ENCODE peak calls at places on chromosome 6, in eight cellular contexts. One of them, this sample, is unnamed. For H3K4me1, the result is how much of the 10 kb centered on the place peaks cover.

GRCh38 chr6:5938934-5939333 is 67.8 kb downstream of the NRN1 start:
- DNase-seq in ascending aorta: no peak
- DNase-seq in transverse colon: no peak
- DNase-seq in OCI-LY7: no peak
- DNase-seq in A549: no peak
- DNase-seq in CD8-positive, alpha-beta T cell: no peak
- DNase-seq in hepatocyte: no peak
- DNase-seq in fibroblast of lung: no peak
- DNase-seq in this sample: no peak

GRCh38 chr6:20313960-20314530 is 87.6 kb upstream of the E2F3 start:
- DNase-seq in hepatocyte: no peak
- DNase-seq in OCI-LY7: no peak
- DNase-seq in ascending aorta: no peak
- DNase-seq in A549: no peak
- DNase-seq in fibroblast of lung: no peak
- DNase-seq in CD8-positive, alpha-beta T cell: no peak
- DNase-seq in transverse colon: no peak
- DNase-seq in this sample: no peak

GRCh38 chr6:67630146-67630545 is 1004.9 kb upstream of the ADGRB3 start:
- DNase-seq in fibroblast of lung: peak
- DNase-seq in A549: no peak
- DNase-seq in ascending aorta: no peak
- DNase-seq in OCI-LY7: no peak
- DNase-seq in transverse colon: no peak
- DNase-seq in CD8-positive, alpha-beta T cell: no peak
- DNase-seq in hepatocyte: peak
- DNase-seq in this sample: no peak

GRCh38 chr6:119602215-119603178 is 252.9 kb upstream of the MAN1A1 start:
- DNase-seq in OCI-LY7: no peak
- DNase-seq in A549: no peak
- DNase-seq in ascending aorta: no peak
- DNase-seq in hepatocyte: no peak
- DNase-seq in fibroblast of lung: peak
- DNase-seq in CD8-positive, alpha-beta T cell: no peak
- DNase-seq in transverse colon: no peak
- DNase-seq in this sample: no peak

GRCh38 chr6:54010340-54011276 is 100.6 kb upstream of the MLIP start:
- DNase-seq in transverse colon: no peak
- DNase-seq in ascending aorta: no peak
- DNase-seq in A549: no peak
- DNase-seq in hepatocyte: peak
- DNase-seq in fibroblast of lung: peak
- DNase-seq in CD8-positive, alpha-beta T cell: no peak
- DNase-seq in OCI-LY7: no peak
- DNase-seq in this sample: no peak

GRCh38 chr6:3032986-3033385 is 33.3 kb downstream of the NQO2 start:
- DNase-seq in CD8-positive, alpha-beta T cell: no peak
- DNase-seq in ascending aorta: no peak
- DNase-seq in hepatocyte: peak
- DNase-seq in fibroblast of lung: peak
- DNase-seq in OCI-LY7: no peak
- DNase-seq in transverse colon: no peak
- DNase-seq in A549: peak
- DNase-seq in this sample: no peak

GRCh38 chr6:124999105-124999764 is 37.0 kb downstream of the RNF217 start:
- DNase-seq in ascending aorta: no peak
- DNase-seq in fibroblast of lung: peak
- DNase-seq in hepatocyte: no peak
- DNase-seq in OCI-LY7: no peak
- DNase-seq in A549: no peak
- DNase-seq in CD8-positive, alpha-beta T cell: no peak
- DNase-seq in transverse colon: peak
- DNase-seq in this sample: no peak

GRCh38 chr6:85186546-85187170 is 263.2 kb upstream of the NT5E start:
- DNase-seq in A549: no peak
- DNase-seq in ascending aorta: no peak
- DNase-seq in CD8-positive, alpha-beta T cell: no peak
- DNase-seq in fibroblast of lung: no peak
- DNase-seq in OCI-LY7: no peak
- DNase-seq in transverse colon: no peak
- DNase-seq in hepatocyte: no peak
- DNase-seq in this sample: no peak

GRCh38 chr6:18598865-18599264 is 211.7 kb downstream of the RNF144B start:
- DNase-seq in A549: no peak
- DNase-seq in CD8-positive, alpha-beta T cell: no peak
- DNase-seq in OCI-LY7: no peak
- DNase-seq in fibroblast of lung: no peak
- DNase-seq in hepatocyte: no peak
- DNase-seq in transverse colon: no peak
- DNase-seq in ascending aorta: no peak
- DNase-seq in this sample: no peak

GRCh38 chr6:163437466-163437865 is 22.9 kb downstream of the QKI start:
- DNase-seq in CD8-positive, alpha-beta T cell: no peak
- DNase-seq in hepatocyte: no peak
- DNase-seq in transverse colon: no peak
- DNase-seq in OCI-LY7: no peak
- DNase-seq in fibroblast of lung: no peak
- DNase-seq in A549: no peak
- DNase-seq in ascending aorta: no peak
- DNase-seq in this sample: no peak

GRCh38 chr6:163436843-163437242 is 22.3 kb downstream of the QKI start:
- DNase-seq in OCI-LY7: no peak
- DNase-seq in A549: no peak
- DNase-seq in ascending aorta: no peak
- DNase-seq in hepatocyte: no peak
- DNase-seq in transverse colon: no peak
- DNase-seq in CD8-positive, alpha-beta T cell: no peak
- DNase-seq in fibroblast of lung: peak
- DNase-seq in this sample: no peak

GRCh38 chr6:163438940-163439335 is 24.4 kb downstream of the QKI start:
- DNase-seq in ascending aorta: no peak
- DNase-seq in A549: no peak
- DNase-seq in hepatocyte: peak
- DNase-seq in CD8-positive, alpha-beta T cell: peak
- DNase-seq in OCI-LY7: no peak
- DNase-seq in transverse colon: peak
- DNase-seq in fibroblast of lung: peak
- DNase-seq in this sample: peak

GRCh38 chr6:163435013-163435412 is 20.5 kb downstream of the QKI start:
- DNase-seq in A549: no peak
- DNase-seq in hepatocyte: no peak
- DNase-seq in OCI-LY7: no peak
- DNase-seq in transverse colon: no peak
- DNase-seq in fibroblast of lung: no peak
- DNase-seq in CD8-positive, alpha-beta T cell: no peak
- DNase-seq in ascending aorta: no peak
- DNase-seq in this sample: no peak

DNA sequence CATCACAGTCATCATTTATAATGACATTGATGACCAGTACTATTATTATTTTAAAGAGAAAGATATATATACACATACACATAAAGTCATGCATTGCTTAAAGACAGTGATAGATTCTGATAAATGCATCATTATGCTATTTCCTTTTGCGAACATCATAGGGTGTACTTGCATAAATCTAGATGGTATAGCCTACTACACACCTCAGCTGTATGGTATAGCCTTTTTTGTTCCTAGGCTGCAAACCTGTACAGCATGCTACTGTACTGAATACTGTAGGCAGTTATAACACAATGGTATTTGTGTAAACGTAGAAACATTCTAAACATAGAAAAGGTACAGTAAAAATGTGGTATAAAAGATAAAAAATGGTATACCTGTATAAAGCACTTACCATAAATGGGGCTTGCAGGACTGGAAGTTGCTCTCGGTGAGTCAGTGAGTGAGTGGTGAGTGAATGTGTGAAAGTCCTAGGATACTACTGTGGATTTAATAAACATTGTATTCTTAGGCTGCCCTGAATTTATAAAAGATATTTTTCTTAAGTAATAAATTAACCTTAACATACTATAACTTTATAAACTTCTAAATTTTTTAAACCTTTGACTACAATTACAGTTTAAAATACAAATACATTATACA is 23.9 kb downstream of the QKI start:
- DNase-seq in OCI-LY7: no peak
- DNase-seq in transverse colon: no peak
- DNase-seq in ascending aorta: no peak
- DNase-seq in fibroblast of lung: peak
- DNase-seq in hepatocyte: no peak
- DNase-seq in CD8-positive, alpha-beta T cell: no peak
- DNase-seq in A549: no peak
- DNase-seq in this sample: no peak
- H3K4me1 ChIP-seq in OCI-LY7: under half
- H3K4me1 ChIP-seq in transverse colon: under half
- H3K4me1 ChIP-seq in ascending aorta: under half
- H3K4me1 ChIP-seq in fibroblast of lung: under half
- H3K4me1 ChIP-seq in hepatocyte: under half
- H3K4me1 ChIP-seq in CD8-positive, alpha-beta T cell: under half
- H3K4me1 ChIP-seq in A549: under half
- H3K4me1 ChIP-seq in this sample: half or more

GRCh38 chr6:122068291-122068769 is 331.1 kb upstream of the HSF2 start:
- DNase-seq in CD8-positive, alpha-beta T cell: no peak
- DNase-seq in fibroblast of lung: no peak
- DNase-seq in ascending aorta: no peak
- DNase-seq in OCI-LY7: no peak
- DNase-seq in hepatocyte: no peak
- DNase-seq in transverse colon: no peak
- DNase-seq in A549: no peak
- DNase-seq in this sample: no peak

GRCh38 chr6:122069933-122070332 is 329.5 kb upstream of the HSF2 start:
- DNase-seq in OCI-LY7: no peak
- DNase-seq in transverse colon: no peak
- DNase-seq in CD8-positive, alpha-beta T cell: no peak
- DNase-seq in fibroblast of lung: peak
- DNase-seq in ascending aorta: no peak
- DNase-seq in hepatocyte: no peak
- DNase-seq in A549: no peak
- DNase-seq in this sample: no peak

GRCh38 chr6:122063090-122063489 is 336.4 kb upstream of the HSF2 start:
- DNase-seq in fibroblast of lung: no peak
- DNase-seq in hepatocyte: peak
- DNase-seq in ascending aorta: no peak
- DNase-seq in CD8-positive, alpha-beta T cell: no peak
- DNase-seq in OCI-LY7: no peak
- DNase-seq in A549: no peak
- DNase-seq in transverse colon: no peak
- DNase-seq in this sample: no peak

GRCh38 chr6:122063761-122064160 is 335.7 kb upstream of the HSF2 start:
- DNase-seq in transverse colon: no peak
- DNase-seq in ascending aorta: no peak
- DNase-seq in CD8-positive, alpha-beta T cell: no peak
- DNase-seq in hepatocyte: no peak
- DNase-seq in OCI-LY7: no peak
- DNase-seq in fibroblast of lung: no peak
- DNase-seq in A549: no peak
- DNase-seq in this sample: no peak

DNA sequence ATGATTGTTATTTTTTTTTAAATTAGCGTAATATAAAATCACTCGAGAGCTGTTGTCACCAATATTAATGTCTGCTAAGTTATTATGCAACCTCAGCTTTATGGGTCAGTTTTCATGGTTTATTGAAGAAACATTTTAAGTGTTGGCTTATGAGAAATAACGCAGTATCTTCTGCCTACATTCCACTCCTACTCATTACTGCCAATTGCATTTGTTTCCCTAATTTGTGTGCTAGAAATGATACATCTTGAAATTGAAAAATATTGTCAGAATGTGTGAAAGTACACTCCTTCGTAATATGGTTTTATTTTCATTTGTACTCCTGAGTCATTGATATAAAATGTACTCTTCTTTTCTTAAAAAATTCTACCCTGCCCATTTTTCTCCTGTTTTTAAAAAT is 333.3 kb upstream of the HSF2 start:
- DNase-seq in fibroblast of lung: no peak
- DNase-seq in ascending aorta: no peak
- DNase-seq in CD8-positive, alpha-beta T cell: no peak
- DNase-seq in hepatocyte: no peak
- DNase-seq in transverse colon: no peak
- DNase-seq in OCI-LY7: no peak
- DNase-seq in A549: no peak
- DNase-seq in this sample: no peak
- TF ChIP-seq CTCF in fibroblast of lung: no peak
- TF ChIP-seq CTCF in ascending aorta: no peak
- TF ChIP-seq CTCF in CD8-positive, alpha-beta T cell: no peak
- TF ChIP-seq CTCF in hepatocyte: no peak
- TF ChIP-seq CTCF in transverse colon: no peak
- TF ChIP-seq CTCF in OCI-LY7: no peak
- TF ChIP-seq CTCF in A549: no peak
- TF ChIP-seq CTCF in this sample: no peak

GRCh38 chr6:101462576-101462975 is 69.1 kb downstream of the GRIK2 start:
- DNase-seq in hepatocyte: no peak
- DNase-seq in ascending aorta: no peak
- DNase-seq in CD8-positive, alpha-beta T cell: no peak
- DNase-seq in A549: no peak
- DNase-seq in fibroblast of lung: peak
- DNase-seq in transverse colon: no peak
- DNase-seq in OCI-LY7: no peak
- DNase-seq in this sample: no peak

GRCh38 chr6:101465871-101466270 is 72.4 kb downstream of the GRIK2 start:
- DNase-seq in A549: no peak
- DNase-seq in ascending aorta: no peak
- DNase-seq in CD8-positive, alpha-beta T cell: no peak
- DNase-seq in OCI-LY7: no peak
- DNase-seq in hepatocyte: no peak
- DNase-seq in fibroblast of lung: no peak
- DNase-seq in transverse colon: no peak
- DNase-seq in this sample: no peak
- H3K27ac ChIP-seq in A549: no peak
- H3K27ac ChIP-seq in ascending aorta: no peak
- H3K27ac ChIP-seq in CD8-positive, alpha-beta T cell: no peak
- H3K27ac ChIP-seq in OCI-LY7: no peak
- H3K27ac ChIP-seq in hepatocyte: no peak
- H3K27ac ChIP-seq in fibroblast of lung: no peak
- H3K27ac ChIP-seq in transverse colon: no peak
- H3K27ac ChIP-seq in this sample: no peak

GRCh38 chr6:108673602-108674001 is 112.9 kb downstream of the FOXO3 start:
- DNase-seq in transverse colon: peak
- DNase-seq in CD8-positive, alpha-beta T cell: no peak
- DNase-seq in A549: peak
- DNase-seq in fibroblast of lung: no peak
- DNase-seq in ascending aorta: no peak
- DNase-seq in OCI-LY7: no peak
- DNase-seq in hepatocyte: no peak
- DNase-seq in this sample: no peak

GRCh38 chr6:108675226-108676160 is 114.8 kb downstream of the FOXO3 start:
- DNase-seq in hepatocyte: no peak
- DNase-seq in ascending aorta: no peak
- DNase-seq in fibroblast of lung: no peak
- DNase-seq in OCI-LY7: no peak
- DNase-seq in transverse colon: no peak
- DNase-seq in A549: no peak
- DNase-seq in CD8-positive, alpha-beta T cell: no peak
- DNase-seq in this sample: no peak

GRCh38 chr6:108677894-108678293 is 117.2 kb downstream of the FOXO3 start:
- DNase-seq in ascending aorta: no peak
- DNase-seq in OCI-LY7: no peak
- DNase-seq in hepatocyte: no peak
- DNase-seq in fibroblast of lung: no peak
- DNase-seq in CD8-positive, alpha-beta T cell: no peak
- DNase-seq in transverse colon: no peak
- DNase-seq in A549: no peak
- DNase-seq in this sample: no peak

GRCh38 chr6:108676555-108676954 is 115.8 kb downstream of the FOXO3 start:
- DNase-seq in transverse colon: no peak
- DNase-seq in OCI-LY7: no peak
- DNase-seq in A549: no peak
- DNase-seq in fibroblast of lung: no peak
- DNase-seq in ascending aorta: no peak
- DNase-seq in CD8-positive, alpha-beta T cell: no peak
- DNase-seq in hepatocyte: no peak
- DNase-seq in this sample: no peak

GRCh38 chr6:108677357-108677756 is 116.6 kb downstream of the FOXO3 start:
- DNase-seq in OCI-LY7: no peak
- DNase-seq in A549: no peak
- DNase-seq in CD8-positive, alpha-beta T cell: no peak
- DNase-seq in hepatocyte: no peak
- DNase-seq in ascending aorta: no peak
- DNase-seq in transverse colon: no peak
- DNase-seq in fibroblast of lung: peak
- DNase-seq in this sample: no peak
- H3K4me1 ChIP-seq in OCI-LY7: under half
- H3K4me1 ChIP-seq in A549: under half
- H3K4me1 ChIP-seq in CD8-positive, alpha-beta T cell: under half
- H3K4me1 ChIP-seq in hepatocyte: under half
- H3K4me1 ChIP-seq in ascending aorta: under half
- H3K4me1 ChIP-seq in transverse colon: half or more
- H3K4me1 ChIP-seq in fibroblast of lung: under half
- H3K4me1 ChIP-seq in this sample: half or more

This sample was measured in lower lobe of right lung.